ENCODE peak calls at places on chromosomes 12 and 14, in nine cellular contexts. One of them, this sample, is unnamed.

GRCh38 chr14:53744846-53745245 is 211.8 kb downstream of the BMP4 start:
- DNase-seq in MCF 10A: no peak
- DNase-seq in neural crest cell: no peak
- DNase-seq in aorta: no peak
- DNase-seq in HCT116: no peak
- DNase-seq in heart left ventricle: no peak
- DNase-seq in T1000: no peak
- DNase-seq in NCI-H510A treated with DMSO at 0.1 percent for 48 hours: no peak
- DNase-seq in glomerular endothelial cell: no peak
- DNase-seq in this sample: no peak

GRCh38 chr14:105187116-105187515 is 6.0 kb upstream of the NUDT14 start:
- DNase-seq in MCF 10A: no peak
- DNase-seq in neural crest cell: no peak
- DNase-seq in aorta: no peak
- DNase-seq in HCT116: no peak
- DNase-seq in heart left ventricle: no peak
- DNase-seq in T1000: no peak
- DNase-seq in NCI-H510A treated with DMSO at 0.1 percent for 48 hours: peak
- DNase-seq in glomerular endothelial cell: no peak
- DNase-seq in this sample: no peak

GRCh38 chr12:54421175-54421872 is 2.3 kb upstream of the ITGA5 start:
- DNase-seq in MCF 10A: peak
- DNase-seq in neural crest cell: no peak
- DNase-seq in aorta: peak
- DNase-seq in HCT116: no peak
- DNase-seq in heart left ventricle: no peak
- DNase-seq in T1000: no peak
- DNase-seq in NCI-H510A treated with DMSO at 0.1 percent for 48 hours: no peak
- DNase-seq in glomerular endothelial cell: no peak
- DNase-seq in this sample: no peak

GRCh38 chr14:100271247-100271939 is 32.4 kb downstream of the YY1 start:
- DNase-seq in MCF 10A: peak
- DNase-seq in neural crest cell: no peak
- DNase-seq in aorta: no peak
- DNase-seq in HCT116: no peak
- DNase-seq in heart left ventricle: no peak
- DNase-seq in T1000: no peak
- DNase-seq in NCI-H510A treated with DMSO at 0.1 percent for 48 hours: peak
- DNase-seq in glomerular endothelial cell: peak
- DNase-seq in this sample: no peak

GRCh38 chr12:53736602-53737493 is 9.6 kb upstream of the CALCOCO1 start:
- DNase-seq in MCF 10A: no peak
- DNase-seq in neural crest cell: no peak
- DNase-seq in aorta: no peak
- DNase-seq in HCT116: no peak
- DNase-seq in heart left ventricle: no peak
- DNase-seq in T1000: no peak
- DNase-seq in NCI-H510A treated with DMSO at 0.1 percent for 48 hours: no peak
- DNase-seq in glomerular endothelial cell: no peak
- DNase-seq in this sample: no peak

GRCh38 chr14:105861985-105862465 is 335.6 kb downstream of the TMEM121 start:
- DNase-seq in MCF 10A: no peak
- DNase-seq in neural crest cell: no peak
- DNase-seq in aorta: no peak
- DNase-seq in HCT116: no peak
- DNase-seq in heart left ventricle: no peak
- DNase-seq in T1000: no peak
- DNase-seq in NCI-H510A treated with DMSO at 0.1 percent for 48 hours: no peak
- DNase-seq in glomerular endothelial cell: no peak
- DNase-seq in this sample: no peak

GRCh38 chr12:121513464-121514183 is 67.2 kb downstream of the KDM2B start:
- DNase-seq in MCF 10A: peak
- DNase-seq in neural crest cell: no peak
- DNase-seq in aorta: no peak
- DNase-seq in HCT116: peak
- DNase-seq in heart left ventricle: no peak
- DNase-seq in T1000: no peak
- DNase-seq in NCI-H510A treated with DMSO at 0.1 percent for 48 hours: peak
- DNase-seq in glomerular endothelial cell: no peak
- DNase-seq in this sample: no peak

GRCh38 chr12:27493260-27493935 is 30.6 kb upstream of the PPFIBP1 start:
- DNase-seq in MCF 10A: no peak
- DNase-seq in neural crest cell: no peak
- DNase-seq in aorta: no peak
- DNase-seq in HCT116: no peak
- DNase-seq in heart left ventricle: no peak
- DNase-seq in T1000: no peak
- DNase-seq in NCI-H510A treated with DMSO at 0.1 percent for 48 hours: no peak
- DNase-seq in glomerular endothelial cell: no peak
- DNase-seq in this sample: peak

GRCh38 chr12:101297661-101298060 is 17.8 kb downstream of the UTP20 start:
- DNase-seq in MCF 10A: no peak
- DNase-seq in neural crest cell: no peak
- DNase-seq in aorta: no peak
- DNase-seq in HCT116: no peak
- DNase-seq in heart left ventricle: no peak
- DNase-seq in T1000: no peak
- DNase-seq in NCI-H510A treated with DMSO at 0.1 percent for 48 hours: no peak
- DNase-seq in glomerular endothelial cell: no peak
- DNase-seq in this sample: no peak

GRCh38 chr14:99605299-99605961 is 1.4 kb upstream of the CCDC85C start:
- DNase-seq in MCF 10A: peak
- DNase-seq in neural crest cell: peak
- DNase-seq in aorta: peak
- DNase-seq in HCT116: peak
- DNase-seq in heart left ventricle: peak
- DNase-seq in T1000: peak
- DNase-seq in NCI-H510A treated with DMSO at 0.1 percent for 48 hours: peak
- DNase-seq in glomerular endothelial cell: no peak
- DNase-seq in this sample: no peak

GRCh38 chr14:90398315-90398811 is 1.5 kb downstream of the CALM1 start:
- DNase-seq in MCF 10A: peak
- DNase-seq in neural crest cell: peak
- DNase-seq in aorta: no peak
- DNase-seq in HCT116: no peak
- DNase-seq in heart left ventricle: peak
- DNase-seq in T1000: no peak
- DNase-seq in NCI-H510A treated with DMSO at 0.1 percent for 48 hours: peak
- DNase-seq in glomerular endothelial cell: no peak
- DNase-seq in this sample: no peak

GRCh38 chr12:56152132-56152755 is at the start of gene MYL6B:
- DNase-seq in MCF 10A: peak
- DNase-seq in neural crest cell: peak
- DNase-seq in aorta: peak
- DNase-seq in HCT116: peak
- DNase-seq in heart left ventricle: peak
- DNase-seq in T1000: peak
- DNase-seq in NCI-H510A treated with DMSO at 0.1 percent for 48 hours: peak
- DNase-seq in glomerular endothelial cell: no peak
- DNase-seq in this sample: peak

GRCh38 chr12:94326234-94326633 is 133.4 kb downstream of the CEP83 start:
- DNase-seq in MCF 10A: no peak
- DNase-seq in neural crest cell: no peak
- DNase-seq in aorta: no peak
- DNase-seq in HCT116: no peak
- DNase-seq in heart left ventricle: no peak
- DNase-seq in T1000: no peak
- DNase-seq in NCI-H510A treated with DMSO at 0.1 percent for 48 hours: no peak
- DNase-seq in glomerular endothelial cell: no peak
- DNase-seq in this sample: no peak

GRCh38 chr14:55107766-55108554 is 21.1 kb upstream of the LGALS3 start:
- DNase-seq in MCF 10A: peak
- DNase-seq in neural crest cell: no peak
- DNase-seq in aorta: peak
- DNase-seq in HCT116: peak
- DNase-seq in heart left ventricle: peak
- DNase-seq in T1000: peak
- DNase-seq in NCI-H510A treated with DMSO at 0.1 percent for 48 hours: no peak
- DNase-seq in glomerular endothelial cell: peak
- DNase-seq in this sample: no peak

GRCh38 chr12:74538491-74539258 is 1.0 kb downstream of the ATXN7L3B start:
- DNase-seq in MCF 10A: peak
- DNase-seq in neural crest cell: no peak
- DNase-seq in aorta: no peak
- DNase-seq in HCT116: no peak
- DNase-seq in heart left ventricle: no peak
- DNase-seq in T1000: no peak
- DNase-seq in NCI-H510A treated with DMSO at 0.1 percent for 48 hours: no peak
- DNase-seq in glomerular endothelial cell: no peak
- DNase-seq in this sample: no peak

GRCh38 chr12:2324375-2324774 is 271.6 kb downstream of the CACNA1C start:
- DNase-seq in MCF 10A: no peak
- DNase-seq in neural crest cell: no peak
- DNase-seq in aorta: no peak
- DNase-seq in HCT116: no peak
- DNase-seq in heart left ventricle: peak
- DNase-seq in T1000: no peak
- DNase-seq in NCI-H510A treated with DMSO at 0.1 percent for 48 hours: peak
- DNase-seq in glomerular endothelial cell: no peak
- DNase-seq in this sample: no peak

GRCh38 chr14:85241022-85241880 is 288.7 kb upstream of the FLRT2 start:
- DNase-seq in MCF 10A: no peak
- DNase-seq in neural crest cell: no peak
- DNase-seq in aorta: no peak
- DNase-seq in HCT116: no peak
- DNase-seq in heart left ventricle: no peak
- DNase-seq in T1000: no peak
- DNase-seq in NCI-H510A treated with DMSO at 0.1 percent for 48 hours: no peak
- DNase-seq in glomerular endothelial cell: no peak
- DNase-seq in this sample: no peak

GRCh38 chr12:71787574-71787973 is 32.9 kb downstream of the RAB21 start:
- DNase-seq in MCF 10A: no peak
- DNase-seq in neural crest cell: no peak
- DNase-seq in aorta: no peak
- DNase-seq in HCT116: no peak
- DNase-seq in heart left ventricle: no peak
- DNase-seq in T1000: no peak
- DNase-seq in NCI-H510A treated with DMSO at 0.1 percent for 48 hours: no peak
- DNase-seq in glomerular endothelial cell: no peak
- DNase-seq in this sample: no peak

GRCh38 chr14:37411079-37411735 is 183.8 kb downstream of the FOXA1 start:
- DNase-seq in MCF 10A: peak
- DNase-seq in neural crest cell: no peak
- DNase-seq in aorta: no peak
- DNase-seq in HCT116: no peak
- DNase-seq in heart left ventricle: no peak
- DNase-seq in T1000: no peak
- DNase-seq in NCI-H510A treated with DMSO at 0.1 percent for 48 hours: peak
- DNase-seq in glomerular endothelial cell: no peak
- DNase-seq in this sample: no peak

GRCh38 chr14:93081875-93082570 is 33.7 kb downstream of the ITPK1 start:
- DNase-seq in MCF 10A: no peak
- DNase-seq in neural crest cell: no peak
- DNase-seq in aorta: no peak
- DNase-seq in HCT116: no peak
- DNase-seq in heart left ventricle: no peak
- DNase-seq in T1000: no peak
- DNase-seq in NCI-H510A treated with DMSO at 0.1 percent for 48 hours: no peak
- DNase-seq in glomerular endothelial cell: no peak
- DNase-seq in this sample: no peak

GRCh38 chr14:68306934-68307758 is 485.7 kb downstream of the ZFP36L1 start:
- DNase-seq in MCF 10A: no peak
- DNase-seq in neural crest cell: no peak
- DNase-seq in aorta: no peak
- DNase-seq in HCT116: peak
- DNase-seq in heart left ventricle: no peak
- DNase-seq in T1000: no peak
- DNase-seq in NCI-H510A treated with DMSO at 0.1 percent for 48 hours: peak
- DNase-seq in glomerular endothelial cell: no peak
- DNase-seq in this sample: no peak

GRCh38 chr12:68332726-68333630 is 816 bp upstream of the MDM1 start:
- DNase-seq in MCF 10A: no peak
- DNase-seq in neural crest cell: no peak
- DNase-seq in aorta: no peak
- DNase-seq in HCT116: no peak
- DNase-seq in heart left ventricle: no peak
- DNase-seq in T1000: no peak
- DNase-seq in NCI-H510A treated with DMSO at 0.1 percent for 48 hours: no peak
- DNase-seq in glomerular endothelial cell: no peak
- DNase-seq in this sample: no peak

GRCh38 chr12:6821271-6821673 is 349 bp upstream of the GPR162 start:
- DNase-seq in MCF 10A: no peak
- DNase-seq in neural crest cell: no peak
- DNase-seq in aorta: peak
- DNase-seq in HCT116: no peak
- DNase-seq in heart left ventricle: peak
- DNase-seq in T1000: peak
- DNase-seq in NCI-H510A treated with DMSO at 0.1 percent for 48 hours: peak
- DNase-seq in glomerular endothelial cell: no peak
- DNase-seq in this sample: no peak

GRCh38 chr12:32298917-32299316 is 100.4 kb upstream of the FGD4 start:
- DNase-seq in MCF 10A: no peak
- DNase-seq in neural crest cell: no peak
- DNase-seq in aorta: no peak
- DNase-seq in HCT116: no peak
- DNase-seq in heart left ventricle: no peak
- DNase-seq in T1000: no peak
- DNase-seq in NCI-H510A treated with DMSO at 0.1 percent for 48 hours: no peak
- DNase-seq in glomerular endothelial cell: no peak
- DNase-seq in this sample: no peak

GRCh38 chr14:91925727-91926121 is 21.8 kb downstream of the FBLN5 start:
- DNase-seq in MCF 10A: no peak
- DNase-seq in neural crest cell: no peak
- DNase-seq in aorta: peak
- DNase-seq in HCT116: no peak
- DNase-seq in heart left ventricle: no peak
- DNase-seq in T1000: no peak
- DNase-seq in NCI-H510A treated with DMSO at 0.1 percent for 48 hours: no peak
- DNase-seq in glomerular endothelial cell: no peak
- DNase-seq in this sample: no peak

GRCh38 chr12:54980341-54980740 is 4.2 kb downstream of the TESPA1 start:
- DNase-seq in MCF 10A: no peak
- DNase-seq in neural crest cell: no peak
- DNase-seq in aorta: no peak
- DNase-seq in HCT116: no peak
- DNase-seq in heart left ventricle: no peak
- DNase-seq in T1000: no peak
- DNase-seq in NCI-H510A treated with DMSO at 0.1 percent for 48 hours: no peak
- DNase-seq in glomerular endothelial cell: no peak
- DNase-seq in this sample: no peak